ENCODE peak calls at places on chromosome 2, in four cellular contexts. K is transverse colon, V is A549, A is SK-N-SH. M is an unnamed sample.
A peak's percentile ranks its signal among the peaks of the same experiment; 100 is the strongest.

GRCh38 chr2:25977768-25978167 is 4.5 kb downstream of the KIF3C start:
- DNase-seq in K (no peak), A (no peak), V (peak; percentile 88), M (no peak)

GRCh38 chr2:42569116-42569711 is 782 bp downstream of the MTA3 start:
- DNase-seq in A (peak; percentile 83), V (peak; percentile 29), K (peak; percentile 24), M (no peak)

GRCh38 chr2:239920616-239921365 is 104.4 kb downstream of the NDUFA10 start:
- DNase-seq in V (no peak), K (no peak), A (no peak), M (no peak)

GRCh38 chr2:3078684-3079083 is 298.9 kb downstream of the EIPR1 start:
- DNase-seq in V (peak; percentile 42), K (no peak), A (no peak), M (no peak)

GRCh38 chr2:12416600-12416999 is 300.1 kb upstream of the TRIB2 start:
- DNase-seq in V (peak; percentile 16), K (peak; percentile 19), A (no peak), M (no peak)

GRCh38 chr2:100260712-100261620 is 61.3 kb downstream of the LONRF2 start:
- DNase-seq in V (peak; percentile 80), K (peak; percentile 48), A (peak; percentile 83), M (no peak)

GRCh38 chr2:72278046-72278445 is 130.4 kb upstream of the CYP26B1 start:
- DNase-seq in V (peak; percentile 46), K (no peak), A (no peak), M (no peak)

GRCh38 chr2:55954306-55955035 is 30.9 kb upstream of the EFEMP1 start:
- DNase-seq in V (no peak), K (no peak), A (no peak), M (no peak)

GRCh38 chr2:229417906-229418305 is 146.8 kb upstream of the PID1 start:
- DNase-seq in K (no peak), V (no peak), A (no peak), M (no peak)

GRCh38 chr2:23077599-23077998 is 307.4 kb upstream of the KLHL29 start:
- DNase-seq in V (no peak), K (no peak), A (no peak), M (no peak)

GRCh38 chr2:196630531-196630930 is 9.0 kb upstream of the CCDC150 start:
- DNase-seq in K (no peak), V (no peak), A (no peak), M (no peak)

GRCh38 chr2:67600946-67601345 is 203.8 kb downstream of the ETAA1 start:
- DNase-seq in V (no peak), K (no peak), A (no peak), M (no peak)

GRCh38 chr2:144780983-144781382 is 261.1 kb upstream of the ZEB2 start:
- DNase-seq in K (no peak), V (no peak), A (no peak), M (no peak)

GRCh38 chr2:13481201-13481600 is 764.5 kb downstream of the TRIB2 start:
- DNase-seq in K (no peak), A (no peak), V (peak; percentile 7), M (no peak)

DNA sequence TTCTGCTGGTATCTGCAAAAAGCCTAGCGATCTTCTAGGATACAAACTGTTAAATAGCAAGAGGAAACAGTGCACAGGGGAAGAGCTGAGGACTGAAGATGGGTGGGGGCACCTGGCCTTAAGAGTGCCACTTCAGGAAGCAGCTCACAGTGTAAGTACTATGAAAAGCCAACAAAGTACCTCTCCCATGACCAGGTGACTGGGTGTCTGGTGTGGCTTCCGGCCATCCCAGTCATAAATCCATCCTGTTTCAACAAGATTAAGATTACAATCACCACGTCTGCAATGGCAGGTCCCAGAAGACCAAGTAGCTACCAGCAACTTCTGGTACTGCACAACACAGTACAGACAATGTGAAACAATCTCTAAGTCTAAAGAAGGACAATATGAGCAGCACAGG is 15.9 kb downstream of the ERFE start:
- DNase-seq in K (peak; percentile 44), A (peak; percentile 40), V (no peak), M (no peak)
- H3K27ac ChIP-seq in K (no peak overlapping the region), A (no peak overlapping the region), V (no peak overlapping the region), M (no peak overlapping the region)

GRCh38 chr2:8380573-8380972 is 301.3 kb upstream of the ID2 start:
- DNase-seq in V (no peak), A (no peak), K (no peak), M (no peak)

GRCh38 chr2:8378016-8378810 is 303.6 kb upstream of the ID2 start:
- DNase-seq in V (no peak), A (no peak), K (no peak), M (no peak)

GRCh38 chr2:8379134-8379533 is 302.7 kb upstream of the ID2 start:
- DNase-seq in V (no peak), A (no peak), K (no peak), M (no peak)

GRCh38 chr2:8382485-8382884 is 299.4 kb upstream of the ID2 start:
- DNase-seq in A (no peak), K (no peak), V (no peak), M (no peak)

GRCh38 chr2:8380026-8380425 is 301.8 kb upstream of the ID2 start:
- DNase-seq in A (no peak), K (no peak), V (no peak), M (no peak)
- H3K27ac ChIP-seq in A (no peak overlapping the region), K (no peak overlapping the region), V (no peak overlapping the region), M (no peak overlapping the region)

GRCh38 chr2:156955701-156956100 is 301.8 kb upstream of the GALNT5 start:
- DNase-seq in K (no peak), A (no peak), V (no peak), M (no peak)
- H3K27ac ChIP-seq in K (no peak overlapping the region), A (no peak overlapping the region), V (no peak overlapping the region), M (no peak overlapping the region)

GRCh38 chr2:84481702-84482101 is 22.6 kb upstream of the SUCLG1 start:
- DNase-seq in V (no peak), A (no peak), K (no peak), M (no peak)
- H3K27ac ChIP-seq in V (no peak overlapping the region), A (no peak overlapping the region), K (no peak overlapping the region), M (no peak overlapping the region)

GRCh38 chr2:154740360-154740759 is 41.9 kb downstream of the KCNJ3 start:
- DNase-seq in A (no peak), V (no peak), K (no peak), M (no peak)
- H3K27ac ChIP-seq in A (no peak overlapping the region), V (no peak overlapping the region), K (no peak overlapping the region), M (no peak overlapping the region)

DNA sequence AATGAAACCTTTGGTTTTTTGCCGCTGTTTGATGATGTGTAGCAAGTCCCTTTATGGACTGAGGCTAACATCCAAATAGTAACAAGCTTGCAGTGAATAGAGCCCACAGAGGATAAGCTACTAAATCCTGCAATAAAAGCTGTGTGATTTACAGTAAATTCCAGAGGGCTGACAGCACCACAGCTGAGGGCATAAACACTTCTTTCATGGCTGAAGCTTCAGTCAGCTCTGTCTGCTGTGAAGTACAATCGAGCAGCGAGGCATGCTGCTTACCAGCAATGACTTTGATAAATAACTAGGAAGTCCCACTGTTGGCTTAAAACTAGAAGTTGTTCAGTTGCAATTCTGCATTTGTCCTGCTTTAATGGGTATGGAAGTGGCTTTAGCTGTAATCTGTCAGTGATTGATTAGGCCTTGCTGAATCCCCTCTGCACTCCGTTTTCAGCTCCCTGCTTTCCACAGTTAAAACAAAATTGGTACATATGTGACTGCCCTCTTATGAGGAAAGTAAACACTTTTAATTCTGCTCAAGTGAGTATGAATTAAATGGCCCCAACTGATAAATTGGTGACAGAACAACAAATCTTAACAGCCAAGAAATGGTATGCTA is 65.2 kb upstream of the FIGN start:
- DNase-seq in A (no peak), V (no peak), K (no peak), M (no peak)
- H3K27ac ChIP-seq in A (no peak overlapping the region), V (no peak overlapping the region), K (no peak overlapping the region), M (no peak overlapping the region)

M was measured in thoracic aorta.